ENCODE peak calls at places on chromosome 10, in ten cellular contexts. One of them, this sample, is unnamed.

GRCh38 chr10:9781681-9782080 is 1236.0 kb upstream of the CELF2 start:
- DNase-seq in GM06990: no peak
- DNase-seq in fibroblast of lung: peak; percentile 45
- DNase-seq in left lung: no peak
- DNase-seq in left ventricle myocardium inferior: no peak
- DNase-seq in heart left ventricle: no peak
- DNase-seq in CD8-positive, alpha-beta memory T cell: no peak
- DNase-seq in HCT116: no peak
- DNase-seq in CD8-positive, alpha-beta T cell: no peak
- DNase-seq in stomach: no peak
- DNase-seq in this sample: no peak

GRCh38 chr10:124221356-124222297 is 128.2 kb upstream of the CHST15 start:
- DNase-seq in GM06990: peak; percentile 64
- DNase-seq in fibroblast of lung: peak; percentile 12
- DNase-seq in left lung: no peak
- DNase-seq in left ventricle myocardium inferior: no peak
- DNase-seq in heart left ventricle: no peak
- DNase-seq in CD8-positive, alpha-beta memory T cell: no peak
- DNase-seq in HCT116: no peak
- DNase-seq in CD8-positive, alpha-beta T cell: no peak
- DNase-seq in stomach: no peak
- DNase-seq in this sample: no peak

GRCh38 chr10:26486985-26487850 is 49.1 kb downstream of the APBB1IP start:
- DNase-seq in GM06990: peak; percentile 65
- DNase-seq in fibroblast of lung: peak; percentile 64
- DNase-seq in left lung: no peak
- DNase-seq in left ventricle myocardium inferior: no peak
- DNase-seq in heart left ventricle: no peak
- DNase-seq in CD8-positive, alpha-beta memory T cell: peak; percentile 66
- DNase-seq in HCT116: peak; percentile 55
- DNase-seq in CD8-positive, alpha-beta T cell: peak; percentile 70
- DNase-seq in stomach: no peak
- DNase-seq in this sample: peak; percentile 70

GRCh38 chr10:43000651-43001426 is 76.0 kb upstream of the RET start:
- DNase-seq in GM06990: no peak
- DNase-seq in fibroblast of lung: no peak
- DNase-seq in left lung: no peak
- DNase-seq in left ventricle myocardium inferior: no peak
- DNase-seq in heart left ventricle: no peak
- DNase-seq in CD8-positive, alpha-beta memory T cell: no peak
- DNase-seq in HCT116: no peak
- DNase-seq in CD8-positive, alpha-beta T cell: no peak
- DNase-seq in stomach: no peak
- DNase-seq in this sample: no peak

GRCh38 chr10:68112837-68113236 is 3.5 kb downstream of the MYPN start:
- DNase-seq in GM06990: no peak
- DNase-seq in fibroblast of lung: no peak
- DNase-seq in left lung: no peak
- DNase-seq in left ventricle myocardium inferior: no peak
- DNase-seq in heart left ventricle: no peak
- DNase-seq in CD8-positive, alpha-beta memory T cell: no peak
- DNase-seq in HCT116: no peak
- DNase-seq in CD8-positive, alpha-beta T cell: no peak
- DNase-seq in stomach: no peak
- DNase-seq in this sample: no peak

GRCh38 chr10:69904533-69904932 is 102.8 kb downstream of the COL13A1 start:
- DNase-seq in GM06990: no peak
- DNase-seq in fibroblast of lung: no peak
- DNase-seq in left lung: no peak
- DNase-seq in left ventricle myocardium inferior: no peak
- DNase-seq in heart left ventricle: no peak
- DNase-seq in CD8-positive, alpha-beta memory T cell: no peak
- DNase-seq in HCT116: no peak
- DNase-seq in CD8-positive, alpha-beta T cell: no peak
- DNase-seq in stomach: no peak
- DNase-seq in this sample: no peak

GRCh38 chr10:26737730-26738129 is 40.2 kb downstream of the PDSS1 start:
- DNase-seq in GM06990: peak; percentile 67
- DNase-seq in fibroblast of lung: no peak
- DNase-seq in left lung: no peak
- DNase-seq in left ventricle myocardium inferior: no peak
- DNase-seq in heart left ventricle: no peak
- DNase-seq in CD8-positive, alpha-beta memory T cell: no peak
- DNase-seq in HCT116: no peak
- DNase-seq in CD8-positive, alpha-beta T cell: no peak
- DNase-seq in stomach: no peak
- DNase-seq in this sample: peak; percentile 12

GRCh38 chr10:109895095-109895818 is 28.1 kb downstream of the XPNPEP1 start:
- DNase-seq in GM06990: no peak
- DNase-seq in fibroblast of lung: peak; percentile 51
- DNase-seq in left lung: no peak
- DNase-seq in left ventricle myocardium inferior: peak; percentile 74
- DNase-seq in heart left ventricle: peak; percentile 92
- DNase-seq in CD8-positive, alpha-beta memory T cell: no peak
- DNase-seq in HCT116: no peak
- DNase-seq in CD8-positive, alpha-beta T cell: no peak
- DNase-seq in stomach: peak; percentile 36
- DNase-seq in this sample: no peak

GRCh38 chr10:111391146-111391545 is 314.3 kb downstream of the ADRA2A start:
- DNase-seq in GM06990: no peak
- DNase-seq in fibroblast of lung: no peak
- DNase-seq in left lung: no peak
- DNase-seq in left ventricle myocardium inferior: no peak
- DNase-seq in heart left ventricle: no peak
- DNase-seq in CD8-positive, alpha-beta memory T cell: no peak
- DNase-seq in HCT116: no peak
- DNase-seq in CD8-positive, alpha-beta T cell: no peak
- DNase-seq in stomach: no peak
- DNase-seq in this sample: no peak

GRCh38 chr10:26780793-26781601 is 79.8 kb downstream of the ABI1 start:
- DNase-seq in GM06990: peak; percentile 31
- DNase-seq in fibroblast of lung: peak; percentile 59
- DNase-seq in left lung: no peak
- DNase-seq in left ventricle myocardium inferior: no peak
- DNase-seq in heart left ventricle: no peak
- DNase-seq in CD8-positive, alpha-beta memory T cell: no peak
- DNase-seq in HCT116: peak; percentile 90
- DNase-seq in CD8-positive, alpha-beta T cell: no peak
- DNase-seq in stomach: no peak
- DNase-seq in this sample: no peak

GRCh38 chr10:52387744-52388143 is 73.7 kb downstream of the DKK1 start:
- DNase-seq in GM06990: no peak
- DNase-seq in fibroblast of lung: no peak
- DNase-seq in left lung: no peak
- DNase-seq in left ventricle myocardium inferior: no peak
- DNase-seq in heart left ventricle: no peak
- DNase-seq in CD8-positive, alpha-beta memory T cell: no peak
- DNase-seq in HCT116: peak; percentile 8
- DNase-seq in CD8-positive, alpha-beta T cell: no peak
- DNase-seq in stomach: no peak
- DNase-seq in this sample: no peak

GRCh38 chr10:34651796-34652195 is 163.3 kb downstream of the PARD3 start:
- DNase-seq in GM06990: no peak
- DNase-seq in fibroblast of lung: no peak
- DNase-seq in left lung: no peak
- DNase-seq in left ventricle myocardium inferior: no peak
- DNase-seq in heart left ventricle: no peak
- DNase-seq in CD8-positive, alpha-beta memory T cell: no peak
- DNase-seq in HCT116: no peak
- DNase-seq in CD8-positive, alpha-beta T cell: no peak
- DNase-seq in stomach: no peak
- DNase-seq in this sample: no peak

GRCh38 chr10:27457261-27457945 is 46.7 kb upstream of the RAB18 start:
- DNase-seq in GM06990: no peak
- DNase-seq in fibroblast of lung: no peak
- DNase-seq in left lung: no peak
- DNase-seq in left ventricle myocardium inferior: no peak
- DNase-seq in heart left ventricle: no peak
- DNase-seq in CD8-positive, alpha-beta memory T cell: no peak
- DNase-seq in HCT116: no peak
- DNase-seq in CD8-positive, alpha-beta T cell: no peak
- DNase-seq in stomach: no peak
- DNase-seq in this sample: no peak

GRCh38 chr10:97891497-97892167 is 42.0 kb downstream of the GOLGA7B start:
- DNase-seq in GM06990: no peak
- DNase-seq in fibroblast of lung: no peak
- DNase-seq in left lung: peak; percentile 87
- DNase-seq in left ventricle myocardium inferior: no peak
- DNase-seq in heart left ventricle: no peak
- DNase-seq in CD8-positive, alpha-beta memory T cell: no peak
- DNase-seq in HCT116: no peak
- DNase-seq in CD8-positive, alpha-beta T cell: no peak
- DNase-seq in stomach: no peak
- DNase-seq in this sample: no peak

DNA sequence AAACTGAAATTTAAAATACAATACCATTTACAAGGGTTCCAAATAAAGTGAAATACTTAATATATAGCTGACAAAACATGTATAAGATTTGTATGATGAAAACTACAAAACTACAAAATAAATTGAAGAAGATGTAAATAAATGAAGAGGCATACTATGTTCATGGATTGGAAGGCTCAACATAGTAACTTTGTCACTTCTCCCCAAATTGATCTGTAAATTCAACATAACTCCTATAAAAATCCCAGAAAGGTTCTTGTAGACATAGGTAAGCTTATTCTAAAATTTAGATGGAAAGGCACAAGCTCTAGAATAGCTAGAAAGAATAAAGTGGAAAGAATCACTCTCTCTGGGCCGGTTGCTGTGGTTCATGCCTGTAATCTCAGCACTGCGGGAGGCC is 24.2 kb upstream of the NFKB2 start:
- DNase-seq in GM06990: no peak
- DNase-seq in fibroblast of lung: no peak
- DNase-seq in left lung: no peak
- DNase-seq in left ventricle myocardium inferior: no peak
- DNase-seq in heart left ventricle: no peak
- DNase-seq in CD8-positive, alpha-beta memory T cell: no peak
- DNase-seq in HCT116: no peak
- DNase-seq in CD8-positive, alpha-beta T cell: no peak
- DNase-seq in stomach: no peak
- DNase-seq in this sample: no peak
- H3K36me3 ChIP-seq in GM06990: peaks cover 38% of the 10 kb centered on the region
- H3K36me3 ChIP-seq in fibroblast of lung: peaks cover 28% of the 10 kb centered on the region
- H3K36me3 ChIP-seq in left lung: no peaks in the 10 kb centered on the region
- H3K36me3 ChIP-seq in left ventricle myocardium inferior: peaks cover 100% of the 10 kb centered on the region
- H3K36me3 ChIP-seq in heart left ventricle: peaks cover 3% of the 10 kb centered on the region
- H3K36me3 ChIP-seq in CD8-positive, alpha-beta memory T cell: peaks cover 68% of the 10 kb centered on the region
- H3K36me3 ChIP-seq in HCT116: peaks cover 66% of the 10 kb centered on the region
- H3K36me3 ChIP-seq in CD8-positive, alpha-beta T cell: peaks cover 63% of the 10 kb centered on the region
- H3K36me3 ChIP-seq in stomach: peaks cover 100% of the 10 kb centered on the region
- H3K36me3 ChIP-seq in this sample: peaks cover 85% of the 10 kb centered on the region

DNA sequence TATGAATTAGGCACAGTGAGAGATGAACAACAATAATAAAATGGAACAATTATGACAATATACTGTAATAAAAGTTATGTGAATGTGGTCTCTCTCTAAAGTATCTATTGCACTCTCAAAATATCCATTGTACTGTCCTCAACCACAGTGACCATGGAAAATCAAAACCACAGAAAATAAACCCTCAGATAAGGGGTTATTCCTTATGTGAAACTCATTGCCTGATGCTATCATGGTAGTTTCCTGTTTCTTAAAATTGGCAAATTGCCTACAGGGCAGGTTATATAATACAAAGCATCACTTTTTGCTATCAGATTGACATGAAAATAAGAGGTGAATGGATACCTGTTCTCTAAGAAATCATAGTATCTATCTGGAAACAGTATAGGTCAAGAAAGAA is 3.8 kb downstream of the MCM10 start:
- DNase-seq in GM06990: no peak
- DNase-seq in fibroblast of lung: no peak
- DNase-seq in left lung: no peak
- DNase-seq in left ventricle myocardium inferior: no peak
- DNase-seq in heart left ventricle: no peak
- DNase-seq in CD8-positive, alpha-beta memory T cell: no peak
- DNase-seq in HCT116: no peak
- DNase-seq in CD8-positive, alpha-beta T cell: no peak
- DNase-seq in stomach: no peak
- DNase-seq in this sample: no peak
- H3K36me3 ChIP-seq in GM06990: peaks cover 2% of the 10 kb centered on the region
- H3K36me3 ChIP-seq in fibroblast of lung: no peaks in the 10 kb centered on the region
- H3K36me3 ChIP-seq in left lung: no peaks in the 10 kb centered on the region
- H3K36me3 ChIP-seq in left ventricle myocardium inferior: no peaks in the 10 kb centered on the region
- H3K36me3 ChIP-seq in heart left ventricle: no peaks in the 10 kb centered on the region
- H3K36me3 ChIP-seq in CD8-positive, alpha-beta memory T cell: no peaks in the 10 kb centered on the region
- H3K36me3 ChIP-seq in HCT116: peaks cover 3% of the 10 kb centered on the region
- H3K36me3 ChIP-seq in CD8-positive, alpha-beta T cell: no peaks in the 10 kb centered on the region
- H3K36me3 ChIP-seq in stomach: no peaks in the 10 kb centered on the region
- H3K36me3 ChIP-seq in this sample: no peaks in the 10 kb centered on the region

GRCh38 chr10:6220418-6221191 is 17.9 kb downstream of the PFKFB3 start:
- DNase-seq in GM06990: no peak
- DNase-seq in fibroblast of lung: no peak
- DNase-seq in left lung: no peak
- DNase-seq in left ventricle myocardium inferior: no peak
- DNase-seq in heart left ventricle: no peak
- DNase-seq in CD8-positive, alpha-beta memory T cell: no peak
- DNase-seq in HCT116: no peak
- DNase-seq in CD8-positive, alpha-beta T cell: no peak
- DNase-seq in stomach: no peak
- DNase-seq in this sample: no peak

GRCh38 chr10:6221192-6221940 is 18.6 kb downstream of the PFKFB3 start:
- DNase-seq in GM06990: no peak
- DNase-seq in fibroblast of lung: no peak
- DNase-seq in left lung: no peak
- DNase-seq in left ventricle myocardium inferior: no peak
- DNase-seq in heart left ventricle: no peak
- DNase-seq in CD8-positive, alpha-beta memory T cell: no peak
- DNase-seq in HCT116: no peak
- DNase-seq in CD8-positive, alpha-beta T cell: no peak
- DNase-seq in stomach: no peak
- DNase-seq in this sample: no peak

GRCh38 chr10:6217621-6218020 is 14.9 kb downstream of the PFKFB3 start:
- DNase-seq in GM06990: no peak
- DNase-seq in fibroblast of lung: no peak
- DNase-seq in left lung: no peak
- DNase-seq in left ventricle myocardium inferior: no peak
- DNase-seq in heart left ventricle: no peak
- DNase-seq in CD8-positive, alpha-beta memory T cell: no peak
- DNase-seq in HCT116: no peak
- DNase-seq in CD8-positive, alpha-beta T cell: no peak
- DNase-seq in stomach: no peak
- DNase-seq in this sample: no peak

GRCh38 chr10:6218692-6219493 is 16.2 kb downstream of the PFKFB3 start:
- DNase-seq in GM06990: no peak
- DNase-seq in fibroblast of lung: no peak
- DNase-seq in left lung: no peak
- DNase-seq in left ventricle myocardium inferior: no peak
- DNase-seq in heart left ventricle: no peak
- DNase-seq in CD8-positive, alpha-beta memory T cell: no peak
- DNase-seq in HCT116: no peak
- DNase-seq in CD8-positive, alpha-beta T cell: no peak
- DNase-seq in stomach: no peak
- DNase-seq in this sample: no peak

GRCh38 chr10:6219494-6219836 is 16.7 kb downstream of the PFKFB3 start:
- DNase-seq in GM06990: no peak
- DNase-seq in fibroblast of lung: no peak
- DNase-seq in left lung: no peak
- DNase-seq in left ventricle myocardium inferior: no peak
- DNase-seq in heart left ventricle: no peak
- DNase-seq in CD8-positive, alpha-beta memory T cell: no peak
- DNase-seq in HCT116: no peak
- DNase-seq in CD8-positive, alpha-beta T cell: no peak
- DNase-seq in stomach: no peak
- DNase-seq in this sample: no peak
- H3K36me3 ChIP-seq in GM06990: peaks cover 10% of the 10 kb centered on the region
- H3K36me3 ChIP-seq in fibroblast of lung: peaks cover 43% of the 10 kb centered on the region
- H3K36me3 ChIP-seq in left lung: no peaks in the 10 kb centered on the region
- H3K36me3 ChIP-seq in left ventricle myocardium inferior: peaks cover 100% of the 10 kb centered on the region
- H3K36me3 ChIP-seq in heart left ventricle: no peaks in the 10 kb centered on the region
- H3K36me3 ChIP-seq in CD8-positive, alpha-beta memory T cell: peaks cover 36% of the 10 kb centered on the region
- H3K36me3 ChIP-seq in HCT116: peaks cover 33% of the 10 kb centered on the region
- H3K36me3 ChIP-seq in CD8-positive, alpha-beta T cell: peaks cover 39% of the 10 kb centered on the region
- H3K36me3 ChIP-seq in stomach: peaks cover 98% of the 10 kb centered on the region
- H3K36me3 ChIP-seq in this sample: peaks cover 76% of the 10 kb centered on the region

GRCh38 chr10:15213461-15213861 is 45.0 kb upstream of the NMT2 start:
- DNase-seq in GM06990: no peak
- DNase-seq in fibroblast of lung: no peak
- DNase-seq in left lung: no peak
- DNase-seq in left ventricle myocardium inferior: no peak
- DNase-seq in heart left ventricle: no peak
- DNase-seq in CD8-positive, alpha-beta memory T cell: no peak
- DNase-seq in HCT116: no peak
- DNase-seq in CD8-positive, alpha-beta T cell: no peak
- DNase-seq in stomach: no peak
- DNase-seq in this sample: no peak
- H3K36me3 ChIP-seq in GM06990: no peaks in the 10 kb centered on the region
- H3K36me3 ChIP-seq in fibroblast of lung: peaks cover 4% of the 10 kb centered on the region
- H3K36me3 ChIP-seq in left lung: no peaks in the 10 kb centered on the region
- H3K36me3 ChIP-seq in left ventricle myocardium inferior: peaks cover 21% of the 10 kb centered on the region
- H3K36me3 ChIP-seq in heart left ventricle: no peaks in the 10 kb centered on the region
- H3K36me3 ChIP-seq in CD8-positive, alpha-beta memory T cell: no peaks in the 10 kb centered on the region
- H3K36me3 ChIP-seq in HCT116: peaks cover 2% of the 10 kb centered on the region
- H3K36me3 ChIP-seq in CD8-positive, alpha-beta T cell: no peaks in the 10 kb centered on the region
- H3K36me3 ChIP-seq in stomach: peaks cover 33% of the 10 kb centered on the region
- H3K36me3 ChIP-seq in this sample: no peaks in the 10 kb centered on the region

This sample was measured in CD4-positive, alpha-beta memory T cell.